ENCODE peak calls at places on chromosome 18, in five cellular contexts. One of them, this sample, is unnamed.

GRCh38 chr18:28961669-28962228 is 784.8 kb upstream of the CDH2 start:
- DNase-seq in neural progenitor cell: peak; percentile 73
- DNase-seq in keratinocyte: no peak
- DNase-seq in PC-3: peak; percentile 73
- DNase-seq in MM.1S: peak; percentile 36
- DNase-seq in this sample: no peak

GRCh38 chr18:74278983-74279382 is 12.8 kb downstream of the CYB5A start:
- DNase-seq in MM.1S: no peak
- DNase-seq in PC-3: no peak
- DNase-seq in neural progenitor cell: no peak
- DNase-seq in keratinocyte: no peak
- DNase-seq in this sample: no peak

GRCh38 chr18:13872373-13872772 is 43.0 kb downstream of the MC2R start:
- DNase-seq in keratinocyte: no peak
- DNase-seq in PC-3: no peak
- DNase-seq in neural progenitor cell: no peak
- DNase-seq in MM.1S: no peak
- DNase-seq in this sample: no peak

GRCh38 chr18:51153659-51154371 is 43.7 kb downstream of the MEX3C start:
- DNase-seq in MM.1S: peak; percentile 96
- DNase-seq in PC-3: no peak
- DNase-seq in neural progenitor cell: no peak
- DNase-seq in keratinocyte: no peak
- DNase-seq in this sample: no peak

GRCh38 chr18:78975282-78975681 is 4.3 kb upstream of the SALL3 start:
- DNase-seq in PC-3: no peak
- DNase-seq in keratinocyte: no peak
- DNase-seq in neural progenitor cell: peak; percentile 18
- DNase-seq in MM.1S: no peak
- DNase-seq in this sample: no peak

GRCh38 chr18:12254137-12254819 is at the start of gene CIDEA:
- DNase-seq in neural progenitor cell: peak; percentile 86
- DNase-seq in keratinocyte: no peak
- DNase-seq in PC-3: no peak
- DNase-seq in MM.1S: no peak
- DNase-seq in this sample: no peak

GRCh38 chr18:68426731-68427315 is 288.1 kb downstream of the TMX3 start:
- DNase-seq in neural progenitor cell: no peak
- DNase-seq in keratinocyte: no peak
- DNase-seq in MM.1S: no peak
- DNase-seq in PC-3: no peak
- DNase-seq in this sample: no peak

GRCh38 chr18:47615043-47615442 is 315.4 kb downstream of the SMAD2 start:
- DNase-seq in keratinocyte: no peak
- DNase-seq in MM.1S: no peak
- DNase-seq in neural progenitor cell: no peak
- DNase-seq in PC-3: no peak
- DNase-seq in this sample: no peak

GRCh38 chr18:45837283-45838070 is 12.0 kb downstream of the SIGLEC15 start:
- DNase-seq in MM.1S: no peak
- DNase-seq in keratinocyte: no peak
- DNase-seq in neural progenitor cell: peak; percentile 88
- DNase-seq in PC-3: no peak
- DNase-seq in this sample: no peak

DNA sequence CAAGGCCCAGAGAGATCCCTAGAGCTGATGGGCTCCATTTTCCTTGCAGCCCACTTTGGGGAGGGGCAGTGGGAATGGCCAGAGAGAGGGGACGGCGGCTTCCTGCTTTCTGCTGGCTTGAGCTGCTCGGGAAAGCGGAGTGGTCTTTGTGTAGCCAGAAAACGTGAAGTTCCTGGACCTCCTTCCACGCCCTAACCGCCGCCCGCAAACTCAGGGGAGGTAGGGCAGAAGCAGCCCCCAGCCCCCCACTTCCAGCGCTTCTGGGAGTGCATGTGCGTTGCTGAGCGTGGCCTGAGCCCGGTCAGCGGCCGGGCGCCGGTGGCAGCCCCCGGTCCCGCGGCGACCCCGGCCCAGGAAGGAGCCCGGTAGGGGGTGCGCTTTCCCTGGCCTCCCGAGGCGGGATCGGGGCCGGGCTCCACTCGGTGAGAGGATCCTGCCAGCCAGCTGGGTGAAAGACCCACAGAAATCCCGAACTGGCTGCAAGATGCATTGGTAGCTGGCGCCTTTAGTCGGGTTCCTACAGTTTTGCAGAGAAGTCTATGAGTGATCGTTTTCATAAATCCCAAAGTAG is 25.3 kb upstream of the BOD1L2 start:
- DNase-seq in keratinocyte: no peak
- DNase-seq in neural progenitor cell: peak; percentile 69
- DNase-seq in PC-3: no peak
- DNase-seq in MM.1S: no peak
- DNase-seq in this sample: no peak
- H3K9ac ChIP-seq in keratinocyte: no peak overlapping the region
- H3K9ac ChIP-seq in neural progenitor cell: no peak overlapping the region
- H3K9ac ChIP-seq in PC-3: no peak overlapping the region
- H3K9ac ChIP-seq in MM.1S: no peak overlapping the region
- H3K9ac ChIP-seq in this sample: no peak overlapping the region

DNA sequence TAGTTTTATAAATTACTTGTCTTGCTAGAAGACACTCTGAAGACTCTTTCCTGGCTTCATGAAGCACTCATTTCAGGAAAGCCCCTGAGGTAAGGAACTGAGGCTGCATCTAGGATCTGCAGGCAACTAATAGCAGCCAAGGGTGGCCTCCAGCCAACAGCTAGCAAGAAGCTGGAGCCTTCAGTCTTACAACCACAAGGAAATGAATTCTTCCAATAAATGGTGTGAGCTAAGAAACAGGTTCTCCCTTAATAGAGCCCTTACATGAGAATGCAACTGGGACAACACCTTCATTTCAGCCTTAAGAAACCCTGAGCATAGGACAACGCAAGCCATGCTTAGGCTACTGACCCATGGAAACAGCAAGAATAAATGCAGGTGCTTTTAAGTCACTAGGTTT is 254.6 kb upstream of the RBBP8 start:
- DNase-seq in keratinocyte: no peak
- DNase-seq in neural progenitor cell: no peak
- DNase-seq in PC-3: no peak
- DNase-seq in MM.1S: no peak
- DNase-seq in this sample: no peak
- TF ChIP-seq EZH2 in keratinocyte: no peak
- TF ChIP-seq EZH2 in neural progenitor cell: no peak
- TF ChIP-seq EZH2 in PC-3: no peak
- TF ChIP-seq EZH2 in MM.1S: no peak
- TF ChIP-seq EZH2 in this sample: no peak

GRCh38 chr18:2883137-2883671 is 36.4 kb downstream of the EMILIN2 start:
- DNase-seq in MM.1S: no peak
- DNase-seq in PC-3: no peak
- DNase-seq in neural progenitor cell: no peak
- DNase-seq in keratinocyte: no peak
- DNase-seq in this sample: no peak
- H3K9ac ChIP-seq in MM.1S: no peak overlapping the region
- H3K9ac ChIP-seq in PC-3: no peak overlapping the region
- H3K9ac ChIP-seq in neural progenitor cell: no peak overlapping the region
- H3K9ac ChIP-seq in keratinocyte: no peak overlapping the region
- H3K9ac ChIP-seq in this sample: no peak overlapping the region

GRCh38 chr18:77250501-77250925 is 865 bp downstream of the GALR1 start:
- DNase-seq in MM.1S: no peak
- DNase-seq in neural progenitor cell: peak; percentile 45
- DNase-seq in PC-3: no peak
- DNase-seq in keratinocyte: no peak
- DNase-seq in this sample: no peak
- TF ChIP-seq EZH2 in MM.1S: no peak
- TF ChIP-seq EZH2 in neural progenitor cell: peak; percentile 55
- TF ChIP-seq EZH2 in PC-3: no peak
- TF ChIP-seq EZH2 in keratinocyte: no peak
- TF ChIP-seq EZH2 in this sample: no peak

DNA sequence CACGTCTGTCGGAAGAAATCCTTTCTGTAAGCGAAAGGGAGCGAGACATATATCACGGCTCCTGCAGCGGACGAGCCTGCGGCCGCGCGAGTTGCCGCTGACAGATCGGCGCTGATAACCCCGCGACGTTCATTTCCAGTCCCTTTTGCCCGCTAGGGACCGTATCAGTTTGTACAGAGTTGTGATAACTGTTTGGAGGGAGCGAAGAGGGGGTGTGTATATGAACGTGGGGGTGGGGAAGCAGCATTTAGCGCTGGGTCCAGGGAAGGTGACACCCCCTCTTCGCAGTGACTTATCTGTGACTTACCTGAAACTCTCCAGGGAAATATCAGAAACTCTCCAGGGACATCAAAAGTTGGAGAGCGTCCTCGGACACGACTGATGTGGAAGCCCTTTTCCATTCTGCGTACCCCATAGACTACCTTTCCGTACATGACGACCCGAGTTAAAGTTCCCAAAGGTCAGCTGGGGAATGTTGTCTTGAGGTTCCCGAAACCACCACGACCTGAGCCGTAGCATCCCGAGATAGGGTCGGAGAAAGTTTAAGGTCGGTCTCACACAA is 948 bp upstream of the GATA6 start:
- DNase-seq in keratinocyte: no peak
- DNase-seq in neural progenitor cell: peak; percentile 76
- DNase-seq in PC-3: peak; percentile 41
- DNase-seq in MM.1S: no peak
- DNase-seq in this sample: no peak
- H3K9ac ChIP-seq in keratinocyte: no peak overlapping the region
- H3K9ac ChIP-seq in neural progenitor cell: no peak overlapping the region
- H3K9ac ChIP-seq in PC-3: peak overlapping the region; percentile 28
- H3K9ac ChIP-seq in MM.1S: no peak overlapping the region
- H3K9ac ChIP-seq in this sample: no peak overlapping the region

GRCh38 chr18:61333746-61334490 is 688 bp downstream of the CDH20 start:
- DNase-seq in neural progenitor cell: peak; percentile 61
- DNase-seq in keratinocyte: no peak
- DNase-seq in PC-3: no peak
- DNase-seq in MM.1S: no peak
- DNase-seq in this sample: no peak
- TF ChIP-seq EZH2 in neural progenitor cell: peak; percentile 59
- TF ChIP-seq EZH2 in keratinocyte: peak; percentile 38
- TF ChIP-seq EZH2 in PC-3: no peak
- TF ChIP-seq EZH2 in MM.1S: no peak
- TF ChIP-seq EZH2 in this sample: no peak

This sample was measured in SK-N-MC.